ENCODE peak calls at places on chromosomes 2 and 18, in eight cellular contexts. Y, A, U, R, G, C, N and O are unnamed samples.

GRCh38 chr2:74183878-74184277 is 5.2 kb upstream of the MOB1A start:
- DNase-seq in N (no peak), A (no peak), G (no peak), U (no peak), Y (no peak), R (no peak), C (no peak), O (no peak)

GRCh38 chr2:119753041-119753929 is 6.4 kb upstream of the PTPN4 start:
- DNase-seq in Y (peak; percentile 75), C (peak; percentile 42), U (peak; percentile 18), G (no peak), A (no peak), R (no peak), N (peak; percentile 70), O (no peak)

GRCh38 chr2:240988146-240988545 is 10.3 kb upstream of the SNED1 start:
- DNase-seq in A (no peak), Y (peak; percentile 52), G (no peak), U (no peak), N (no peak), R (no peak), C (no peak), O (no peak)

GRCh38 chr2:100886054-100886453 is 66.1 kb downstream of the NPAS2 start:
- DNase-seq in C (no peak), Y (no peak), A (no peak), G (no peak), U (no peak), R (no peak), N (no peak), O (no peak)

GRCh38 chr2:218961229-218961628 is 1.8 kb downstream of the CDK5R2 start:
- DNase-seq in G (no peak), R (no peak), N (no peak), C (no peak), Y (no peak), U (no peak), A (no peak), O (no peak)

GRCh38 chr2:121974919-121975654 is 219.6 kb downstream of the TSN start:
- DNase-seq in R (peak; percentile 12), C (peak; percentile 41), G (peak; percentile 40), Y (peak; percentile 90), N (peak; percentile 86), U (peak; percentile 71), A (peak; percentile 29), O (no peak)

GRCh38 chr2:216328347-216328746 is 43.9 kb downstream of the MARCHF4 start:
- DNase-seq in Y (peak; percentile 51), R (no peak), G (no peak), C (no peak), A (no peak), N (no peak), U (no peak), O (no peak)

GRCh38 chr2:216482640-216483039 is 16.0 kb upstream of the RPL37A start:
- DNase-seq in Y (no peak), C (no peak), N (no peak), U (no peak), G (no peak), A (no peak), R (no peak), O (no peak)

GRCh38 chr18:79899609-79900435 is 51.6 kb downstream of the SLC66A2 start:
- DNase-seq in A (no peak), Y (no peak), N (no peak), G (no peak), R (no peak), C (no peak), U (no peak), O (no peak)

GRCh38 chr18:45266023-45266422 is 349.3 kb upstream of the SLC14A2 start:
- DNase-seq in G (no peak), Y (no peak), N (no peak), U (no peak), C (no peak), A (no peak), R (no peak), O (no peak)

GRCh38 chr2:200862532-200863000 is 1.9 kb downstream of the CLK1 start:
- DNase-seq in Y (peak; percentile 73), U (no peak), R (no peak), C (peak; percentile 55), G (no peak), A (peak; percentile 9), N (peak; percentile 86), O (no peak)

GRCh38 chr2:26187114-26187513 is 14.2 kb downstream of the GAREM2 start:
- DNase-seq in A (no peak), C (no peak), N (no peak), R (no peak), Y (no peak), G (no peak), U (no peak), O (no peak)